ENCODE peak calls at places on chromosomes 11 and 22, in eight cellular contexts. C is stimulated activated CD8-positive, alpha-beta memory T cell treated with anti-CD3 and anti-CD28 coated beads, Interleukin-15, amount 100 ng/mL, for 1 hour; B is CD8-positive, alpha-beta memory T cell; F is epithelial cell of esophagus; L is activated naive CD4-positive, alpha-beta T cell treated with Interleukin-2 at 50 U/mL for 16 hours; Y is GM12865; M is activated effector memory CD4-positive, alpha-beta T cell treated with anti-CD3 and anti-CD28 coated beads, Interleukin-2, amount 50 U/mL, for 16 hours; J is NCI-H1436. R is an unnamed sample.

GRCh38 chr22:29396126-29396525 is 7.8 kb upstream of the AP1B1 start:
- DNase-seq in C (no peak), Y (no peak), J (no peak), F (no peak), L (no peak), B (no peak), M (no peak), R (no peak)

GRCh38 chr11:111554532-111554931 is 14.0 kb downstream of the LAYN start:
- DNase-seq in B (no peak), F (peak; percentile 93), L (no peak), Y (no peak), M (no peak), C (no peak), J (no peak), R (no peak)

GRCh38 chr22:23281406-23282088 is 101.2 kb downstream of the BCR start:
- DNase-seq in L (peak; percentile 80), B (peak; percentile 71), C (peak; percentile 79), Y (peak; percentile 87), F (peak; percentile 88), M (peak; percentile 91), J (peak; percentile 79), R (peak; percentile 94)

GRCh38 chr11:45580399-45580798 is 85.0 kb downstream of the CHST1 start:
- DNase-seq in B (no peak), L (no peak), F (peak; percentile 25), J (no peak), C (no peak), M (no peak), Y (peak; percentile 10), R (no peak)

GRCh38 chr11:109783842-109784241 is 309.4 kb upstream of the ZC3H12C start:
- DNase-seq in Y (peak; percentile 87), L (no peak), B (no peak), J (no peak), F (no peak), M (no peak), C (no peak), R (no peak)

GRCh38 chr11:67158241-67158640 is 39.2 kb downstream of the KDM2A start:
- DNase-seq in J (no peak), L (no peak), B (no peak), C (no peak), F (no peak), M (no peak), Y (no peak), R (no peak)

GRCh38 chr11:57763568-57763967 is 2.0 kb downstream of the CTNND1 start:
- DNase-seq in C (no peak), L (no peak), J (no peak), B (no peak), Y (no peak), F (peak; percentile 69), M (no peak), R (no peak)

GRCh38 chr22:42964994-42965699 is 49.8 kb downstream of the PACSIN2 start:
- DNase-seq in F (peak; percentile 61), J (no peak), B (no peak), L (peak; percentile 56), Y (no peak), C (no peak), M (no peak), R (no peak)

GRCh38 chr11:132439711-132440300 is 1069.4 kb downstream of the NTM start:
- DNase-seq in M (no peak), C (no peak), Y (no peak), F (no peak), J (no peak), B (no peak), L (no peak), R (no peak)

GRCh38 chr22:38193580-38193979 is 8.2 kb upstream of the MAFF start:
- DNase-seq in F (no peak), L (no peak), B (no peak), C (no peak), M (no peak), Y (no peak), J (no peak), R (no peak)

GRCh38 chr22:49040111-49040510 is 787.6 kb downstream of the BRD1 start:
- DNase-seq in J (no peak), M (peak; percentile 53), B (no peak), Y (no peak), F (no peak), C (no peak), L (no peak), R (no peak)

R was measured in cardiac septum.